ENCODE peak calls at places on chromosomes 1 and 21, in ten cellular contexts. Q is AG08395; K is activated T-helper 1 cell treated with anti-CD3 and anti-CD28 coated beads, Interleukin-12 subunit alpha, Interleukin-12 subunit beta, Interleukin-2, Interleukin-4 antibody, amounts not matched to agents 30 ng/mL and 10 ng/mL and 1 ng/mL, durations not matched to agents 14 hours and 24 hours and 36 hours; J is psoas muscle; A is T47D; Z is colonic mucosa; B is testis; T is NCI-H1092; Y is left ventricle myocardium inferior; X is stimulated activated CD8-positive, alpha-beta memory T cell treated with anti-CD3 and anti-CD28 coated beads, Interleukin-4, amount 100 ng/mL, for 1 hour. F is an unnamed sample.

GRCh38 chr1:167196185-167196584 is 24.5 kb upstream of the POU2F1 start:
- DNase-seq in Q (no peak), K (no peak), J (no peak), A (no peak), Z (no peak), B (no peak), T (no peak), Y (no peak), X (no peak), F (no peak)

GRCh38 chr1:56507925-56508522 is 71.3 kb downstream of the PLPP3 start:
- DNase-seq in Q (no peak), K (no peak), J (no peak), A (no peak), Z (no peak), B (no peak), T (no peak), Y (peak; percentile 16), X (no peak), F (no peak)

GRCh38 chr1:150233359-150234308 is 2.3 kb downstream of the ANP32E start:
- DNase-seq in Q (no peak), K (no peak), J (no peak), A (peak; percentile 27), Z (peak; percentile 40), B (no peak), T (no peak), Y (no peak), X (no peak), F (no peak)

GRCh38 chr1:8875216-8875861 is 3.1 kb downstream of the ENO1 start:
- DNase-seq in Q (no peak), K (no peak), J (no peak), A (no peak), Z (no peak), B (no peak), T (no peak), Y (no peak), X (no peak), F (no peak)

GRCh38 chr1:65207317-65207716 is 59.3 kb downstream of the AK4 start:
- DNase-seq in Q (peak; percentile 7), K (no peak), J (no peak), A (no peak), Z (no peak), B (no peak), T (no peak), Y (no peak), X (no peak), F (no peak)

GRCh38 chr1:228396770-228397453 is 9.7 kb downstream of the TRIM11 start:
- DNase-seq in Q (no peak), K (no peak), J (peak; percentile 36), A (no peak), Z (no peak), B (no peak), T (no peak), Y (no peak), X (no peak), F (no peak)

GRCh38 chr1:54947540-54947939 is 32.9 kb upstream of the TMEM61 start:
- DNase-seq in Q (peak; percentile 0), K (no peak), J (no peak), A (no peak), Z (no peak), B (no peak), T (no peak), Y (no peak), X (no peak), F (no peak)

GRCh38 chr21:39503138-39503762 is 51.5 kb downstream of the SH3BGR start:
- DNase-seq in Q (no peak), K (no peak), J (no peak), A (no peak), Z (no peak), B (no peak), T (no peak), Y (no peak), X (no peak), F (no peak)

GRCh38 chr1:198678301-198678836 is 39.5 kb downstream of the PTPRC start:
- DNase-seq in Q (no peak), K (no peak), J (no peak), A (no peak), Z (no peak), B (no peak), T (no peak), Y (no peak), X (no peak), F (no peak)